ENCODE peak calls at places on chromosomes 7 and 10, in four cellular contexts. S is dorsolateral prefrontal cortex; E is left ventricle myocardium inferior; N is CD8-positive, alpha-beta T cell. B is an unnamed sample.

GRCh38 chr7:104528142-104528541 is 199.7 kb downstream of the LHFPL3 start:
- DNase-seq in S (no peak), N (no peak), E (no peak), B (no peak)

GRCh38 chr10:70970830-70971229 is 82.5 kb upstream of the PCBD1 start:
- DNase-seq in S (no peak), E (no peak), N (no peak), B (no peak)

GRCh38 chr10:58642283-58642682 is 129.6 kb downstream of the BICC1 start:
- DNase-seq in E (no peak), S (no peak), N (no peak), B (no peak)

GRCh38 chr10:79446451-79447020 is 1.1 kb upstream of the ZCCHC24 start:
- DNase-seq in E (peak; percentile 78), N (peak; percentile 29), S (peak; percentile 50), B (peak; percentile 29)

GRCh38 chr7:99372275-99373085 is 2.0 kb upstream of the ARPC1B start:
- DNase-seq in E (no peak), N (peak; percentile 32), S (no peak), B (no peak)

GRCh38 chr10:33132626-33133025 is 174.6 kb upstream of the ITGB1 start:
- DNase-seq in N (peak; percentile 65), S (no peak), E (no peak), B (no peak)

GRCh38 chr10:21056461-21056860 is 159.3 kb upstream of the NEBL start:
- DNase-seq in E (no peak), S (no peak), N (no peak), B (no peak)

GRCh38 chr7:7103343-7104313 is 78.7 kb upstream of the C1GALT1 start:
- DNase-seq in E (no peak), S (no peak), N (no peak), B (no peak)

GRCh38 chr10:103951942-103952341 is 15.0 kb upstream of the SLK start:
- DNase-seq in E (no peak), N (no peak), S (no peak), B (no peak)

GRCh38 chr7:142500364-142500763 is 242.5 kb upstream of the PRSS58 start:
- DNase-seq in E (no peak), S (no peak), N (peak; percentile 29), B (no peak)

GRCh38 chr7:22945584-22945983 is 68.3 kb downstream of the HYCC1 start:
- DNase-seq in E (no peak), N (no peak), S (no peak), B (no peak)

GRCh38 chr7:107659666-107660065 is 962 bp upstream of the SLC26A4 start:
- DNase-seq in S (no peak), N (no peak), E (no peak), B (no peak)

GRCh38 chr7:31443457-31443856 is 70.4 kb upstream of the ITPRID1 start:
- DNase-seq in N (no peak), E (no peak), S (no peak), B (no peak)

GRCh38 chr7:69630292-69630691 is 32.0 kb downstream of the AUTS2 start:
- DNase-seq in E (no peak), N (no peak), S (no peak), B (no peak)

GRCh38 chr10:121926157-121926556 is 1.7 kb downstream of the ATE1 start:
- DNase-seq in S (no peak), E (no peak), N (no peak), B (no peak)

GRCh38 chr10:132466520-132467463 is 69.8 kb downstream of the PWWP2B start:
- DNase-seq in E (peak; percentile 20), N (no peak), S (no peak), B (no peak)

GRCh38 chr10:45239642-45240041 is 75.8 kb downstream of the OR13A1 start:
- DNase-seq in E (no peak), S (no peak), N (no peak), B (no peak)

GRCh38 chr10:111762114-111762513 is 421.5 kb downstream of the GPAM start:
- DNase-seq in N (no peak), S (no peak), E (no peak), B (no peak)

DNA sequence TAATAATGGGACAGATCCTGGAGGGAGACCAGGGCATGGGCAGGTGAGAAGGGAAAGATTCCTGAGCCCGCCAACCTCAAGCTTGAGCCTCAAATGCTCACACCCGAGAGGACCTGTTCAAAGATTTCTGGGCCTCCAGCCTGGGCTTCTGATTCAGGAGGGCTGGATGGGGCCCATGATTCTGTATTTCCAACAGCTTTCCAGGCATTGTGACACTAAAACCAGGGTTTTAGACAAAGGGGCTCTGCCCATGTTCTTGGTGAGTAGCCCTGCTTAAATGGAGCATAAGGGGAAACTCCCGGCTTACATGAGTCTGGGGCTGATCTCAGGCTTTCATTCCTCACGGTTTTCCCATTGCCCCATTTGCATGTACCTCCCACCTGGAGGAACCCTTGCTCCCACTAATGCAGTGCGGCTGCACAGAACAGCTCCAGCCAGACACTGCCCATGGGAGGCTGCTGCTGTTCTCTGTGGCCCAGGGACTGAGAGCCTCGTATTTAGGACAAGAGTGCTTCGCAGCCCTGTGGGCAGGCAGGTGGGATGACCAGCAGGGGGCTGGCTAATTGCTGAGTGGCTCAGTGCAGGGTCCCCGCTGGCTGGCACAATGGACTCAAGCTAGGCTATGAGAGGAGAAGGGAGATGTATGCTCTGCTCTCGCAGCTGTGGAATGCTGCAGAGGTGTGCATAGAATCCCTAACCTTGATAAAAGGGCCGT is 135.3 kb upstream of the COBL start:
- DNase-seq in E (no peak), S (no peak), N (no peak), B (peak; percentile 39)
- TF ChIP-seq CTCF in E (no peak), S (no peak), N (no peak), B (peak; percentile 69)

GRCh38 chr7:38424750-38425463 is 151.5 kb upstream of the TARP start:
- DNase-seq in S (no peak), E (no peak), N (no peak), B (no peak)
- TF ChIP-seq CTCF in S (no peak), E (no peak), N (no peak), B (no peak)

GRCh38 chr10:75197066-75197465 is 13.5 kb upstream of the VDAC2 start:
- DNase-seq in E (no peak), N (no peak), S (no peak), B (no peak)
- TF ChIP-seq CTCF in E (no peak), N (no peak), S (no peak), B (no peak)

GRCh38 chr7:81491573-81491972 is 278.3 kb downstream of the HGF start:
- DNase-seq in E (no peak), N (no peak), S (no peak), B (no peak)
- TF ChIP-seq CTCF in E (no peak), N (no peak), S (no peak), B (no peak)

GRCh38 chr7:27753863-27754262 is 13.9 kb downstream of the TAX1BP1 start:
- DNase-seq in S (no peak), E (no peak), N (no peak), B (no peak)
- TF ChIP-seq CTCF in S (no peak), E (no peak), N (no peak), B (no peak)

GRCh38 chr10:72085864-72086465 is 2.4 kb downstream of the SPOCK2 start:
- DNase-seq in E (no peak), S (peak; percentile 22), N (no peak), B (no peak)

GRCh38 chr10:72087969-72088878 is at the start of gene SPOCK2:
- DNase-seq in N (peak; percentile 76), S (peak; percentile 44), E (no peak), B (no peak)

GRCh38 chr10:72085166-72085565 is 3.2 kb downstream of the SPOCK2 start:
- DNase-seq in N (no peak), S (peak; percentile 13), E (no peak), B (no peak)

GRCh38 chr10:72087392-72087968 is 871 bp downstream of the SPOCK2 start:
- DNase-seq in E (no peak), S (no peak), N (peak; percentile 62), B (no peak)

DNA sequence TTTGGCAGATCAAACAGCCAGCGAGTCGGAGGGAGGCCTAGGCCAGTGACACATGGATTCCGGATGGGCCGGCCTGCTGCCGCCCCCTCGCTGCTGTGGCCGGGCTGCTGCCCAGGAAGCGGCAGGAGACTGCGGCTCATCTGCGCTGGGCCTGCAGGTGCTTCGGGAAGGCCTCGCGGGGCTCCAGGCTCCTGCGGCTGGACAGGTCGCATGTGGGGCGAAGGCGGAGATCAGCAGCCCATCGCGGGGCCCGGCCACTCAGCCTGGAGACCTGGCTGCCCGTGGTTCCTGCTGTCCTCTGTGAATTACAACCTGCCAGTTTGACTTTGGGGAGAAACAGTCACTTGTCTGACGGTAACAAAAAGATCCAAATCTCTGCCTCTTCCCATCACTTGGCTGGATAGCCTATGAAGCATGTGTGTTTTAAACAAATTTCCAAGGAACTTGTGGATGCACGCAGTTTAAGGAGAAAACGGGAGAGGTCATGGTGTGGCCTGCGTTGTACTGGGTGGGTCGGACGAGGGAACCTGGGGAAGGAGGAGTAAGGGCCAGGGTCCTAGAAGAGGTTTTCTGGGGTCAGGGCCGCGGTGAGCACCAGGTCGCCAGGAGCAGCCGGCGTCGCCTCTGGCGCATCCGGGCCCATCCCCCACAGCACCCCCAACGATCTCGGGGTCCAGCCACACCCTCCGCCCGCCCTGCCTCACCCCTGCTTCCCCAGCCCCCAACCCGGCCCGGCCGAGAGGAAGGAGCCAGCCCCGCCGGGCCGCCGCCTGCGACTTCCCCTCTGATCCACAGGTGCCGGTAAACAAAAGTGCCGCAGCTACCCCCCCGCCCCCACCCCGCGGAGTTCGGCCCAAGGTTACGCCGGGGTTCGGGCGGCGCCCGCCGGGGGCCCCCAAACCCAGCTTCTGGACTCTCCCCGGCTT is 1.6 kb downstream of the SPOCK2 start:
- DNase-seq in N (peak; percentile 86), E (peak; percentile 50), S (peak; percentile 23), B (no peak)
- TF ChIP-seq CTCF in N (no peak), E (no peak), S (no peak), B (peak; percentile 20)

GRCh38 chr10:74888947-74889661 is 62.7 kb downstream of the KAT6B start:
- DNase-seq in N (no peak), E (no peak), S (no peak), B (no peak)
- TF ChIP-seq CTCF in N (no peak), E (peak; percentile 17), S (peak; percentile 61), B (no peak)

GRCh38 chr10:110524179-110524863 is 26.6 kb downstream of the DUSP5 start:
- DNase-seq in E (no peak), S (no peak), N (no peak), B (no peak)
- TF ChIP-seq CTCF in E (no peak), S (no peak), N (no peak), B (no peak)

B was measured in progenitor cell of endocrine pancreas.